ENCODE peak calls at places on chromosome 5, in seven cellular contexts. I is testis, X is endothelial cell of umbilical vein, O is head of caudate nucleus, B is NCI-H1694 treated with DMSO at 0.1 percent for 48 hours, L is DMS53, E is hepatic stellate cell. C is an unnamed sample.

GRCh38 chr5:32504923-32505596 is 60.5 kb upstream of the ZFR start:
- DNase-seq in I (peak), X (peak), O (peak), B (peak), L (peak), E (peak), C (peak)

GRCh38 chr5:102858221-102858620 is 103.1 kb downstream of the PAM start:
- DNase-seq in I (no peak), X (no peak), O (no peak), B (no peak), L (peak), E (no peak), C (no peak)

GRCh38 chr5:88659529-88660325 is 223.3 kb downstream of the MEF2C start:
- DNase-seq in I (peak), X (no peak), O (peak), B (no peak), L (peak), E (no peak), C (no peak)

GRCh38 chr5:61784337-61784736 is 452.3 kb downstream of the ZSWIM6 start:
- DNase-seq in I (no peak), X (no peak), O (no peak), B (peak), L (no peak), E (no peak), C (no peak)

GRCh38 chr5:115402822-115403577 is 106.5 kb upstream of the CCDC112 start:
- DNase-seq in I (no peak), X (no peak), O (no peak), B (no peak), L (no peak), E (peak), C (no peak)

GRCh38 chr5:79181419-79182022 is 54.4 kb upstream of the JMY start:
- DNase-seq in I (no peak), X (no peak), O (no peak), B (no peak), L (peak), E (no peak), C (no peak)

GRCh38 chr5:172005708-172006377 is 595 bp downstream of the FBXW11 start:
- DNase-seq in I (peak), X (peak), O (peak), B (no peak), L (peak), E (peak), C (peak)

GRCh38 chr5:32713396-32714381 is 2.6 kb downstream of the NPR3 start:
- DNase-seq in I (peak), X (no peak), O (no peak), B (no peak), L (no peak), E (peak), C (peak)

GRCh38 chr5:68396722-68397121 is 181.2 kb downstream of the PIK3R1 start:
- DNase-seq in I (no peak), X (no peak), O (no peak), B (no peak), L (peak), E (no peak), C (no peak)

GRCh38 chr5:126450388-126450787 is 27.2 kb downstream of the GRAMD2B start:
- DNase-seq in I (no peak), X (no peak), O (no peak), B (no peak), L (peak), E (no peak), C (peak)

GRCh38 chr5:118293378-118293777 is 695.0 kb downstream of the DTWD2 start:
- DNase-seq in I (no peak), X (no peak), O (no peak), B (no peak), L (no peak), E (no peak), C (no peak)

GRCh38 chr5:80754900-80755299 is 100.1 kb upstream of the DHFR start:
- DNase-seq in I (no peak), X (no peak), O (no peak), B (peak), L (no peak), E (no peak), C (no peak)

GRCh38 chr5:112923148-112923917 is 1.3 kb upstream of the REEP5 start:
- DNase-seq in I (no peak), X (no peak), O (no peak), B (no peak), L (peak), E (no peak), C (no peak)

GRCh38 chr5:167205881-167206280 is 1085.6 kb upstream of the WWC1 start:
- DNase-seq in I (no peak), X (no peak), O (no peak), B (no peak), L (no peak), E (no peak), C (no peak)

GRCh38 chr5:40041452-40041851 is 616.7 kb upstream of the DAB2 start:
- DNase-seq in I (no peak), X (peak), O (no peak), B (no peak), L (peak), E (no peak), C (no peak)

GRCh38 chr5:138722518-138722917 is 30.7 kb upstream of the CTNNA1 start:
- DNase-seq in I (no peak), X (no peak), O (no peak), B (no peak), L (peak), E (no peak), C (no peak)

GRCh38 chr5:154513669-154514084 is 35.6 kb upstream of the HAND1 start:
- DNase-seq in I (no peak), X (no peak), O (no peak), B (no peak), L (no peak), E (no peak), C (no peak)

GRCh38 chr5:95822038-95822407 is 503 bp downstream of the GLRX start:
- DNase-seq in I (peak), X (peak), O (peak), B (peak), L (peak), E (no peak), C (no peak)

GRCh38 chr5:27810458-27810857 is 772.1 kb upstream of the CDH9 start:
- DNase-seq in I (no peak), X (peak), O (no peak), B (no peak), L (no peak), E (no peak), C (no peak)

GRCh38 chr5:111083323-111083722 is 8.8 kb upstream of the WDR36 start:
- DNase-seq in I (no peak), X (peak), O (no peak), B (no peak), L (no peak), E (no peak), C (no peak)

GRCh38 chr5:67725591-67725990 is 490.0 kb upstream of the PIK3R1 start:
- DNase-seq in I (no peak), X (peak), O (no peak), B (no peak), L (no peak), E (no peak), C (no peak)

GRCh38 chr5:7244977-7245376 is 151.0 kb upstream of the ADCY2 start:
- DNase-seq in I (no peak), X (no peak), O (no peak), B (no peak), L (no peak), E (no peak), C (no peak)

GRCh38 chr5:98365126-98365525 is 408.3 kb upstream of the RGMB start:
- DNase-seq in I (no peak), X (no peak), O (no peak), B (no peak), L (peak), E (no peak), C (no peak)

GRCh38 chr5:74641014-74641777 is 668 bp upstream of the ENC1 start:
- DNase-seq in I (peak), X (peak), O (peak), B (no peak), L (peak), E (peak), C (peak)

GRCh38 chr5:65926893-65927292 is 518 bp downstream of the ERBIN start:
- DNase-seq in I (peak), X (no peak), O (no peak), B (no peak), L (peak), E (no peak), C (peak)

GRCh38 chr5:76269259-76269958 is 133.7 kb upstream of the IQGAP2 start:
- DNase-seq in I (no peak), X (no peak), O (no peak), B (no peak), L (no peak), E (no peak), C (no peak)

GRCh38 chr5:175866377-175866907 is 4.9 kb upstream of the CPLX2 start:
- DNase-seq in I (no peak), X (no peak), O (no peak), B (no peak), L (peak), E (no peak), C (no peak)

GRCh38 chr5:94407023-94407422 is 211.4 kb downstream of the KIAA0825 start:
- DNase-seq in I (no peak), X (no peak), O (no peak), B (no peak), L (no peak), E (no peak), C (no peak)

GRCh38 chr5:144202725-144203124 is 32.1 kb downstream of the KCTD16 start:
- DNase-seq in I (no peak), X (no peak), O (no peak), B (no peak), L (no peak), E (no peak), C (no peak)

GRCh38 chr5:94314507-94315170 is 303.8 kb downstream of the KIAA0825 start:
- DNase-seq in I (no peak), X (no peak), O (no peak), B (no peak), L (peak), E (no peak), C (no peak)

GRCh38 chr5:50958852-50959457 is 292.5 kb downstream of the PARP8 start:
- DNase-seq in I (peak), X (peak), O (peak), B (peak), L (peak), E (peak), C (peak)

GRCh38 chr5:7488734-7489133 is 92.8 kb downstream of the ADCY2 start:
- DNase-seq in I (no peak), X (no peak), O (no peak), B (no peak), L (no peak), E (no peak), C (no peak)

GRCh38 chr5:9835121-9835770 is 205.1 kb upstream of the TAS2R1 start:
- DNase-seq in I (no peak), X (no peak), O (no peak), B (no peak), L (no peak), E (no peak), C (no peak)

GRCh38 chr5:78504726-78505431 is 143.7 kb downstream of the LHFPL2 start:
- DNase-seq in I (peak), X (peak), O (peak), B (peak), L (peak), E (peak), C (no peak)

C was measured in erythroblast.